ENCODE peak calls at places on chromosomes 3 and 15, in nine cellular contexts. One of them, this sample, is unnamed.

GRCh38 chr15:96416218-96416933 is 85.9 kb downstream of the NR2F2 start:
- DNase-seq in fibroblast of lung: no peak
- DNase-seq in mucosa of descending colon: no peak
- DNase-seq in lung: no peak
- DNase-seq in uterus: no peak
- DNase-seq in adrenal gland: no peak
- DNase-seq in Peyer's patch: no peak
- DNase-seq in CD8-positive, alpha-beta T cell: no peak
- DNase-seq in keratinocyte: no peak
- DNase-seq in this sample: no peak

GRCh38 chr3:63979093-63979492 is 44.2 kb downstream of the PSMD6 start:
- DNase-seq in fibroblast of lung: peak; percentile 74
- DNase-seq in mucosa of descending colon: no peak
- DNase-seq in lung: no peak
- DNase-seq in uterus: no peak
- DNase-seq in adrenal gland: no peak
- DNase-seq in Peyer's patch: no peak
- DNase-seq in CD8-positive, alpha-beta T cell: no peak
- DNase-seq in keratinocyte: no peak
- DNase-seq in this sample: no peak

GRCh38 chr15:29857196-29857595 is 34.9 kb upstream of the TJP1 start:
- DNase-seq in fibroblast of lung: peak; percentile 17
- DNase-seq in mucosa of descending colon: no peak
- DNase-seq in lung: no peak
- DNase-seq in uterus: no peak
- DNase-seq in adrenal gland: no peak
- DNase-seq in Peyer's patch: no peak
- DNase-seq in CD8-positive, alpha-beta T cell: no peak
- DNase-seq in keratinocyte: no peak
- DNase-seq in this sample: no peak

GRCh38 chr3:52044869-52045616 is 11.3 kb downstream of the DUSP7 start:
- DNase-seq in fibroblast of lung: no peak
- DNase-seq in mucosa of descending colon: no peak
- DNase-seq in lung: no peak
- DNase-seq in uterus: no peak
- DNase-seq in adrenal gland: no peak
- DNase-seq in Peyer's patch: no peak
- DNase-seq in CD8-positive, alpha-beta T cell: no peak
- DNase-seq in keratinocyte: no peak
- DNase-seq in this sample: no peak

GRCh38 chr3:34102290-34102689 is 303.9 kb downstream of the PDCD6IP start:
- DNase-seq in fibroblast of lung: no peak
- DNase-seq in mucosa of descending colon: no peak
- DNase-seq in lung: no peak
- DNase-seq in uterus: no peak
- DNase-seq in adrenal gland: no peak
- DNase-seq in Peyer's patch: no peak
- DNase-seq in CD8-positive, alpha-beta T cell: no peak
- DNase-seq in keratinocyte: no peak
- DNase-seq in this sample: no peak

GRCh38 chr15:63080638-63081250 is 38.2 kb downstream of the TPM1 start:
- DNase-seq in fibroblast of lung: no peak
- DNase-seq in mucosa of descending colon: no peak
- DNase-seq in lung: no peak
- DNase-seq in uterus: no peak
- DNase-seq in adrenal gland: no peak
- DNase-seq in Peyer's patch: no peak
- DNase-seq in CD8-positive, alpha-beta T cell: no peak
- DNase-seq in keratinocyte: no peak
- DNase-seq in this sample: no peak

GRCh38 chr15:55254916-55255679 is 34.5 kb downstream of the RAB27A start:
- DNase-seq in fibroblast of lung: no peak
- DNase-seq in mucosa of descending colon: no peak
- DNase-seq in lung: no peak
- DNase-seq in uterus: no peak
- DNase-seq in adrenal gland: no peak
- DNase-seq in Peyer's patch: no peak
- DNase-seq in CD8-positive, alpha-beta T cell: no peak
- DNase-seq in keratinocyte: no peak
- DNase-seq in this sample: no peak

GRCh38 chr3:67854663-67855062 is 200.3 kb upstream of the SUCLG2 start:
- DNase-seq in fibroblast of lung: no peak
- DNase-seq in mucosa of descending colon: no peak
- DNase-seq in lung: no peak
- DNase-seq in uterus: no peak
- DNase-seq in adrenal gland: no peak
- DNase-seq in Peyer's patch: no peak
- DNase-seq in CD8-positive, alpha-beta T cell: no peak
- DNase-seq in keratinocyte: no peak
- DNase-seq in this sample: no peak

GRCh38 chr15:82140859-82141258 is 95.0 kb upstream of the MEX3B start:
- DNase-seq in fibroblast of lung: no peak
- DNase-seq in mucosa of descending colon: no peak
- DNase-seq in lung: no peak
- DNase-seq in uterus: no peak
- DNase-seq in adrenal gland: no peak
- DNase-seq in Peyer's patch: no peak
- DNase-seq in CD8-positive, alpha-beta T cell: no peak
- DNase-seq in keratinocyte: no peak
- DNase-seq in this sample: no peak

GRCh38 chr15:60798821-60799220 is 319.9 kb upstream of the ICE2 start:
- DNase-seq in fibroblast of lung: peak; percentile 59
- DNase-seq in mucosa of descending colon: no peak
- DNase-seq in lung: no peak
- DNase-seq in uterus: no peak
- DNase-seq in adrenal gland: peak; percentile 75
- DNase-seq in Peyer's patch: no peak
- DNase-seq in CD8-positive, alpha-beta T cell: no peak
- DNase-seq in keratinocyte: no peak
- DNase-seq in this sample: no peak

GRCh38 chr15:44087578-44088190 is 107.4 kb downstream of the FRMD5 start:
- DNase-seq in fibroblast of lung: peak; percentile 88
- DNase-seq in mucosa of descending colon: no peak
- DNase-seq in lung: no peak
- DNase-seq in uterus: no peak
- DNase-seq in adrenal gland: no peak
- DNase-seq in Peyer's patch: no peak
- DNase-seq in CD8-positive, alpha-beta T cell: no peak
- DNase-seq in keratinocyte: peak; percentile 50
- DNase-seq in this sample: no peak

DNA sequence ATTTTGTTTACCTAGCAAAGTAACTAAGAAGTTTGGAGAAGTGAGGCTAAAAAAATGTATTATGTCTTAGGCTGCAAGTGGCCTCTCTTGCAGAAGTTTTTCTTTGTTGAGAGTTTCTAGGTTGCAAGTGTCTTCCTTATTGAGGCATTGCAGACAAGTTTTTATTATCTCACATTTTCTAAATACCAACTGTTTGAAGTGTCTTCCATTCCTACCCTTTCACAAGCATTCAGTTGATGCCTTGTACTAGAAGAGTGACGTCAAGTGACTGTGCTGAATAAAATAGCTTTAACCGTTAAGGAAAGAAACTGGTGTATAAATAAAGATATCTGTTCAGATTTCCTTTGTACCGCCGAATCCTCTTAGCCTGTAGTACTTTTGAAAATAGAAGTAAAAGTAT is 123.3 kb downstream of the ALCAM start:
- DNase-seq in fibroblast of lung: no peak
- DNase-seq in mucosa of descending colon: no peak
- DNase-seq in lung: no peak
- DNase-seq in uterus: no peak
- DNase-seq in adrenal gland: no peak
- DNase-seq in Peyer's patch: no peak
- DNase-seq in CD8-positive, alpha-beta T cell: no peak
- DNase-seq in keratinocyte: no peak
- DNase-seq in this sample: no peak
- TF ChIP-seq CTCF in fibroblast of lung: no peak
- TF ChIP-seq CTCF in mucosa of descending colon: no peak
- TF ChIP-seq CTCF in lung: no peak
- TF ChIP-seq CTCF in uterus: no peak
- TF ChIP-seq CTCF in adrenal gland: no peak
- TF ChIP-seq CTCF in Peyer's patch: no peak
- TF ChIP-seq CTCF in CD8-positive, alpha-beta T cell: no peak
- TF ChIP-seq CTCF in keratinocyte: no peak
- TF ChIP-seq CTCF in this sample: no peak

GRCh38 chr15:77959094-77959879 is 118.2 kb downstream of the TBC1D2B start:
- DNase-seq in fibroblast of lung: peak; percentile 60
- DNase-seq in mucosa of descending colon: peak; percentile 89
- DNase-seq in lung: peak; percentile 84
- DNase-seq in uterus: peak; percentile 72
- DNase-seq in adrenal gland: peak; percentile 91
- DNase-seq in Peyer's patch: peak; percentile 64
- DNase-seq in CD8-positive, alpha-beta T cell: peak; percentile 86
- DNase-seq in keratinocyte: peak; percentile 23
- DNase-seq in this sample: peak; percentile 80
- H3K4me1 ChIP-seq in fibroblast of lung: no peaks in the 10 kb centered on the region
- H3K4me1 ChIP-seq in mucosa of descending colon: no peaks in the 10 kb centered on the region
- H3K4me1 ChIP-seq in lung: no peaks in the 10 kb centered on the region
- H3K4me1 ChIP-seq in uterus: no peaks in the 10 kb centered on the region
- H3K4me1 ChIP-seq in adrenal gland: no peaks in the 10 kb centered on the region
- H3K4me1 ChIP-seq in Peyer's patch: no peaks in the 10 kb centered on the region
- H3K4me1 ChIP-seq in CD8-positive, alpha-beta T cell: peaks cover 3% of the 10 kb centered on the region
- H3K4me1 ChIP-seq in keratinocyte: no peaks in the 10 kb centered on the region
- H3K4me1 ChIP-seq in this sample: no peaks in the 10 kb centered on the region

GRCh38 chr3:150370129-150370602 is 37.9 kb upstream of the TSC22D2 start:
- DNase-seq in fibroblast of lung: peak; percentile 97
- DNase-seq in mucosa of descending colon: peak; percentile 43
- DNase-seq in lung: peak; percentile 72
- DNase-seq in uterus: peak; percentile 73
- DNase-seq in adrenal gland: peak; percentile 82
- DNase-seq in Peyer's patch: no peak
- DNase-seq in CD8-positive, alpha-beta T cell: no peak
- DNase-seq in keratinocyte: peak; percentile 96
- DNase-seq in this sample: no peak
- TF ChIP-seq CTCF in fibroblast of lung: peak; percentile 45
- TF ChIP-seq CTCF in mucosa of descending colon: no peak
- TF ChIP-seq CTCF in lung: no peak
- TF ChIP-seq CTCF in uterus: peak; percentile 12
- TF ChIP-seq CTCF in adrenal gland: no peak
- TF ChIP-seq CTCF in Peyer's patch: no peak
- TF ChIP-seq CTCF in CD8-positive, alpha-beta T cell: no peak
- TF ChIP-seq CTCF in keratinocyte: peak; percentile 19
- TF ChIP-seq CTCF in this sample: no peak

GRCh38 chr15:58732620-58733363 is 16.7 kb downstream of the ADAM10 start:
- DNase-seq in fibroblast of lung: no peak
- DNase-seq in mucosa of descending colon: no peak
- DNase-seq in lung: no peak
- DNase-seq in uterus: no peak
- DNase-seq in adrenal gland: no peak
- DNase-seq in Peyer's patch: no peak
- DNase-seq in CD8-positive, alpha-beta T cell: no peak
- DNase-seq in keratinocyte: no peak
- DNase-seq in this sample: no peak
- H3K4me1 ChIP-seq in fibroblast of lung: peaks cover 3% of the 10 kb centered on the region
- H3K4me1 ChIP-seq in mucosa of descending colon: no peaks in the 10 kb centered on the region
- H3K4me1 ChIP-seq in lung: peaks cover 36% of the 10 kb centered on the region
- H3K4me1 ChIP-seq in uterus: no peaks in the 10 kb centered on the region
- H3K4me1 ChIP-seq in adrenal gland: peaks cover 12% of the 10 kb centered on the region
- H3K4me1 ChIP-seq in Peyer's patch: no peaks in the 10 kb centered on the region
- H3K4me1 ChIP-seq in CD8-positive, alpha-beta T cell: peaks cover 23% of the 10 kb centered on the region
- H3K4me1 ChIP-seq in keratinocyte: peaks cover 54% of the 10 kb centered on the region
- H3K4me1 ChIP-seq in this sample: no peaks in the 10 kb centered on the region